ENCODE peak calls at places on chromosome 4, in eight cellular contexts. A is astrocyte of the spinal cord, T is cardiac muscle cell, E is AG04449, L is BE2C, W is GM12878, Y is HFF-Myc, R is IMR-90. M is an unnamed sample.

GRCh38 chr4:177405508-177405907 is 36.7 kb downstream of the AGA start:
- DNase-seq in L (no peak), A (no peak), W (no peak), E (no peak), R (no peak), T (no peak), Y (no peak), M (no peak)

GRCh38 chr4:128287159-128287870 is at the start of gene PGRMC2:
- DNase-seq in E (no peak), L (peak), R (peak), W (no peak), T (no peak), A (peak), Y (no peak), M (no peak)

GRCh38 chr4:66108898-66109297 is 438.6 kb upstream of the EPHA5 start:
- DNase-seq in A (no peak), R (no peak), E (no peak), L (no peak), T (no peak), W (no peak), Y (no peak), M (no peak)

GRCh38 chr4:15336410-15337184 is 91.2 kb upstream of the C1QTNF7 start:
- DNase-seq in R (peak), T (no peak), W (no peak), Y (peak), A (peak), E (peak), L (no peak), M (peak)

GRCh38 chr4:7637139-7637538 is 202.4 kb upstream of the PSAPL1 start:
- DNase-seq in Y (no peak), W (no peak), R (no peak), T (no peak), E (no peak), L (no peak), A (no peak), M (no peak)

GRCh38 chr4:188439641-188440311 is 300.5 kb downstream of the TRIML1 start:
- DNase-seq in L (peak), A (no peak), E (no peak), W (no peak), Y (no peak), R (peak), T (peak), M (peak)

GRCh38 chr4:76704133-76704881 is 193.6 kb downstream of the SOWAHB start:
- DNase-seq in A (peak), R (peak), W (no peak), T (no peak), Y (no peak), L (no peak), E (no peak), M (peak)

GRCh38 chr4:149005191-149005590 is 563.0 kb upstream of the NR3C2 start:
- DNase-seq in W (no peak), L (no peak), A (no peak), R (no peak), E (no peak), T (no peak), Y (no peak), M (no peak)

GRCh38 chr4:99653921-99654890 is 3.4 kb downstream of the C4orf54 start:
- DNase-seq in W (no peak), A (no peak), E (no peak), L (no peak), T (no peak), R (no peak), Y (no peak), M (no peak)

GRCh38 chr4:1031346-1031745 is 19.9 kb downstream of the FGFRL1 start:
- DNase-seq in T (no peak), L (no peak), Y (no peak), E (no peak), A (no peak), R (no peak), W (no peak), M (no peak)

GRCh38 chr4:85402371-85402770 is 72.6 kb upstream of the ARHGAP24 start:
- DNase-seq in L (no peak), Y (no peak), E (peak), R (peak), W (no peak), A (peak), T (no peak), M (peak)

GRCh38 chr4:104393649-104394048 is 101.0 kb downstream of the CXXC4 start:
- DNase-seq in W (no peak), E (no peak), Y (no peak), A (no peak), L (no peak), T (no peak), R (no peak), M (peak)

GRCh38 chr4:41620594-41621256 is 82.8 kb downstream of the LIMCH1 start:
- DNase-seq in E (no peak), A (no peak), L (peak), R (no peak), Y (no peak), W (no peak), T (no peak), M (no peak)

GRCh38 chr4:170374770-170375169 is 285.0 kb upstream of the AADAT start:
- DNase-seq in L (peak), R (no peak), A (no peak), W (no peak), Y (no peak), E (no peak), T (peak), M (peak)

GRCh38 chr4:34108456-34108855 is 2135.9 kb downstream of the ARAP2 start:
- DNase-seq in R (peak), T (no peak), Y (peak), A (peak), L (peak), E (peak), W (no peak), M (no peak)

GRCh38 chr4:95675623-95676022 is 126.8 kb upstream of the UNC5C start:
- DNase-seq in E (no peak), R (no peak), W (no peak), A (no peak), Y (no peak), T (no peak), L (no peak), M (no peak)

GRCh38 chr4:32917586-32917985 is 2197.4 kb downstream of the PCDH7 start:
- DNase-seq in Y (no peak), E (no peak), W (no peak), A (no peak), R (no peak), T (no peak), L (no peak), M (no peak)

GRCh38 chr4:8392591-8393190 is 47.8 kb downstream of the ACOX3 start:
- DNase-seq in E (no peak), L (no peak), R (peak), T (no peak), A (peak), Y (no peak), W (no peak), M (no peak)

GRCh38 chr4:8647626-8648025 is 55.1 kb downstream of the CPZ start:
- DNase-seq in Y (no peak), L (no peak), R (no peak), T (no peak), W (no peak), A (no peak), E (no peak), M (no peak)

GRCh38 chr4:18366762-18367358 is 345.3 kb upstream of the LCORL start:
- DNase-seq in R (peak), A (peak), E (no peak), L (peak), Y (no peak), T (peak), W (peak), M (peak)

GRCh38 chr4:108762559-108763225 is at the start of gene ETNPPL:
- DNase-seq in E (no peak), A (no peak), Y (no peak), L (peak), R (no peak), T (peak), W (no peak), M (no peak)

GRCh38 chr4:1521821-1522361 is 115.6 kb upstream of the NKX1-1 start:
- DNase-seq in A (no peak), E (no peak), L (peak), Y (no peak), R (no peak), W (no peak), T (no peak), M (no peak)

GRCh38 chr4:163941221-163941865 is 446.9 kb downstream of the TMA16 start:
- DNase-seq in L (no peak), Y (no peak), A (peak), E (no peak), R (no peak), T (no peak), W (no peak), M (peak)

GRCh38 chr4:125421547-125421946 is 106.8 kb downstream of the FAT4 start:
- DNase-seq in R (no peak), W (no peak), E (no peak), L (no peak), A (no peak), T (no peak), Y (no peak), M (no peak)

GRCh38 chr4:140943486-140943885 is 187.3 kb upstream of the TBC1D9 start:
- DNase-seq in L (no peak), R (peak), E (peak), T (no peak), Y (no peak), W (no peak), A (peak), M (no peak)

GRCh38 chr4:174689618-174690017 is 139.4 kb downstream of the GLRA3 start:
- DNase-seq in W (no peak), E (no peak), T (no peak), R (no peak), A (no peak), Y (no peak), L (no peak), M (no peak)

DNA sequence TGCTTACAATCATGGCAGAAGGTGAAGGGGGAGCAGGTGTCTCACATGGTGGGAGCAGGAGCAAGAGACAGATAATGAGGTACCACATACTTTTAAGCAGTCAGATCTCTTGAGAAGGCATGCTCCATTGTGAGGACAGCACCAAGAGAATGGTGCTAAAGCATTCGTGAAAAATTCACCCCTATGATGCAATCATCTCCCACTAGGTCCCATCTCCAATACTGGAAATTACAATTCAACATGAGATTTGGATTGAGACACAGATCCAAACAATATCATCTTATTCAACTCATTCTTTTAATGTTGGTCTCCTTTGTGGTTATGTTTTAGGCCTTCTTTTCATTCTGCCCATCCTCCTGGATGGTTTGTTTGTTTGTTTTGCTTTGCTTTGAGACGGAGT is 54.1 kb upstream of the PDLIM5 start:
- DNase-seq in W (no peak), T (no peak), R (no peak), L (no peak), E (no peak), A (no peak), Y (no peak), M (no peak)
- H3K4me3 ChIP-seq in W (no peak), T (no peak), R (no peak), L (no peak), E (no peak), A (no peak), Y (no peak), M (no peak)

GRCh38 chr4:87499415-87500106 is 29.6 kb downstream of the SPARCL1 start:
- DNase-seq in E (no peak), R (no peak), Y (no peak), A (no peak), W (no peak), T (no peak), L (no peak), M (no peak)

GRCh38 chr4:87498446-87498900 is 30.7 kb downstream of the SPARCL1 start:
- DNase-seq in W (no peak), T (no peak), L (no peak), R (peak), Y (no peak), E (no peak), A (peak), M (no peak)

GRCh38 chr4:87497586-87497985 is 31.6 kb downstream of the SPARCL1 start:
- DNase-seq in T (no peak), R (no peak), W (no peak), A (no peak), E (no peak), Y (no peak), L (no peak), M (no peak)

GRCh38 chr4:87500107-87500462 is 29.1 kb downstream of the SPARCL1 start:
- DNase-seq in A (no peak), W (no peak), T (no peak), R (no peak), Y (no peak), L (no peak), E (no peak), M (no peak)

DNA sequence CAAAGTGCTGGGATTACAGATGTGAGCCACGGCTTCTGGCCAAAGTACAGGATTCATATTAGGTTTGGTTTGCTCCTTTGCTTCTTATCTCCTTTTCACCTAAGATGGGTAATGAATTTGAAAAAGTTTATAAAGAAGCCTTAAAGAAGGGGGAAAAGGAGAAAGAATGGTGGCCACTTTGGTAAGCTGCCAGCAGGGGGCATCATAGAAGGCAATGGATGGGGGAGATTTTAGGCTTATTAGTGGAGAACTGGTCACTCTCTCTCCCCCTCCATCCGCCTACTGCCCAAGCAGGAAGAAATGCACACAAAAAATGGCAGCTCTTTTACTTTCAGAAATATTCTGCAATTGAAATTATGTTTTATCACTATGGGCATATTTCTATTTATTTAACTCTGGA is 32.0 kb downstream of the SPARCL1 start:
- DNase-seq in Y (no peak), L (no peak), R (no peak), T (no peak), W (no peak), E (no peak), A (no peak), M (no peak)
- TF ChIP-seq CTCF in Y (peak), L (peak), R (peak), T (peak), W (peak), E (no peak), A (peak), M (peak)

DNA sequence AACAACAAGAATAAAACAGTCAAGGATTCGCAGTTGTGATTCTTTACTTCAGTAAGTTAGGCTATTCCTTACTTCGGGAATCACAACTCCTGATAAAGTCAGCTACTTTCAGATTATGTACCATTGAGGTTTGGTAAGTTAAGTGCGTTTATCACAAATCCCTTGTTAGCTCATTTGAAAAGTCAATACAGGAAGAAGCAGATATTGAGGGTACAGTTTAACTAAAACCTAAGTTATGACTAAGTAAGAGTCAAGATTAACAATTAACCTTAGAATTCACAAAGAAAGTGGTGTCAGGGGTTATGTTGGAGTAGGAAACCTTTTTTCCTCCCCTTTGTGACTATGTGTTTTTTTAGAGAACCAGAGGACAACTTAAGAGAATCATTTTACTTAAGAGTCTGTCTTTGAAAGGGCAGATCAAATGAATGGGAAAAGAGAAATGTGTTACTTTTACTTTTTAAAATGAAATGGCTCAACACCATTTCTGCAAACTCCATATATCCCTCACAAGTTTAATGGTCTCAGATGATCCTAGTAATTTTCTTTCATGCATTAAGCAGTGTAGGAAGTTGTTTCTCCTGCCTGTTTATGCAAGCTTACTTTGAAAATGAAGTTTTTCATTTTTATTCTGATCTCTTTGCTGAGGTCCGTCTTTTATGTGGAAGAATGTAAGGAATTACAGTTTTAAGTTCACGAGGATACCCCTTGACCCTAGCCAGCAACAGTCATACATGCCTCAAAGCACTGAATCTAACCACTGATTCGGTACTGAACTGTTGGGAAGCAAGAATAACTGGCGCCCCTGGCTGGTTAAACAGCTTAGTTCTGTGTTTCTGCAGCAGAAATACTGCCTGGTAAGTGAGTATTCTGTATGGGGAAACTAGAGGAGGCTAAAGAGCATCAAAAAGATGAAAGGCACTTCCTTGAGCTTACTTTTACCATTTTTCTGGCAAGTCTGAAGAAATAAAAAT is 211.7 kb downstream of the SLC4A4 start:
- DNase-seq in R (peak), E (peak), Y (peak), A (peak), W (no peak), T (peak), L (no peak), M (peak)
- H3K4me3 ChIP-seq in R (no peak), E (no peak), Y (no peak), A (no peak), W (no peak), T (no peak), L (no peak), M (no peak)

DNA sequence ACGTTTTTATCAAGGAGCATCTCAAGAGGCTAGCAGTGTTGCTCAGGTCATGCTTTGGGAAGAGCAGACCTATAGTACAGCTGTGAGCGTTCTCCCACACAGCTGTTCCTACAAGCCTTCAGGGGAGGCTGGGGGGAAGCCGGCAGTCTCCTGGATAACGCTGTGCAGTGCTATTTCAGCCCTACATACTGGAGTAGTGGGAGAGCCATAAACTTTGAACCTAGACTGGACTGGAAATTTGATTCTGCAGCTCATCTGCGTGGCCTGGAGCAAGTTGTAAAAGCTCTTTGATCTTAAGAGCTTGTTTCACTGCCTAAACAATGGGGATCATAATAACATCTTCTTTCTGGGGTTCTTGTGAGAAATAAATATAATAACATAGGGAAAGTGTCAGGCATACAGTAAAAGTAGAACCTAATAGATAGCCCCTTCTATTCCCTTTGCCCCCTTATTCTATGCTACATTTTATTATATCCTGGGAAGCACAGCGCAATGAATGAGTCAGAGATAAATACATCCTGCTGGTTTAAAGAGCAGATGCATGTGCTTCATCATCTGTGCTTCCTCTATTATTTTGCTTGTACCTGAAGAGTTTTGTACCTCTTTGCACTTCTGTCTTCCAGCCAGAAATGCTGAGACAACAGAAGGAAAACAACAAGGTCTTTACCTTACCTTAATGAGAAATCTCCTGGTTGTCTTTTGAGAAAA is 14.7 kb upstream of the AMBN start:
- DNase-seq in L (no peak), Y (no peak), T (no peak), A (no peak), W (no peak), E (no peak), R (no peak), M (peak)
- TF ChIP-seq CTCF in L (no peak), Y (no peak), T (no peak), A (no peak), W (no peak), E (no peak), R (no peak), M (no peak)

GRCh38 chr4:171813195-171813955 is at the start of gene GALNTL6:
- DNase-seq in L (peak), W (no peak), Y (no peak), T (peak), E (no peak), R (no peak), A (peak), M (peak)
- H3K4me3 ChIP-seq in L (peak), W (peak), Y (peak), T (peak), E (peak), R (peak), A (peak), M (peak)

DNA sequence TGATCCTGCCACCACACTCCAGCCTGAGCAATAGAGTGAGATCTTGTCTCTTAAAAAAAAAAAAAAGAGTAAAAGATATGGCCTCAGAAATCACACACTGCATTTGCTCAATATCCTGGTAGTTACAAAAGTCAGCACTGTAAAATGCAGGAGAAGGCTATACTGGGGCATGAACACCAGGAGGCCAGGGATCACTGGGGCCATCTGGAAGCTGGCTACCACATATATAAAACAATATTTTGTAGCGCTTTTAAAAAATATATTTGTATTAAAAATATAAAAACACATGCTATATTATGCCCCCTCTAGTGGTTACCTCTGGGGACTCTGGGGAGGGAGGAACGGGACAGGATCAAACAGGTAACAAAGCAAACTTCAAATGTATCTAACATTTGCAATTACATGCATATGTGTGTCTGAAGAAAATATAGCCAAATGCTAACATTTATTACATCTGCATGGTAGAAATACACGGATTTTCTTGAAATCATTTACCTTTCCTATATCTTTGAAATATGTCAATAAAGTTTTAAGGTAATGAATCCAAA is 4.0 kb downstream of the C4orf46 start:
- DNase-seq in T (peak), R (peak), W (no peak), L (peak), E (no peak), A (no peak), Y (peak), M (peak)
- TF ChIP-seq CTCF in T (peak), R (peak), W (peak), L (peak), E (peak), A (peak), Y (peak), M (peak)

DNA sequence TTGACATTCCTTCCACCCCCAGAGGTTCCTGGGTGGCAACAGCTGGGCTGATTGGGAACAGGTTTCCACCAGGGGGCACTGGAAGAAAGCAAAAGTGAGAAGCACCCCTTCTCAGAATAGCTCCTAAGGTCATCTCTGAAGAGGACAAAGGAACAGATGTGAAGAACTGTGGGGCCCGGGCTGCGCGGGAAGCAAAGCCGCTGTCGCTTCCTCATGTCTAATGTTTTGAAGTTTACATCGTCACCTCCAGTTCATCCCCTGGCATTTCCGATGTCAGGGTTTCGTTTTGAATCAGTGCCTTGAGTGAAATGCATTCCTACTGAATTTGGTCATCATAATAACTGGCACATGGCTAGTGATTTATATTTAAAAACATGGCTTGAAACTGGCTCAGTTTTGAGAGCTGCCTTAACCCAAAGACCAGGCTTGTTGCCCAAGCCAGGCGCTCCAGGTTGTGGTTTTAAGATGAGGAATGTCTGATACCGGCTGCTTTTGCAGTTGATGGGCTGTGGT is 6.1 kb downstream of the TXK start:
- DNase-seq in R (peak), L (peak), T (peak), W (peak), Y (peak), E (peak), A (peak), M (peak)
- H3K4me3 ChIP-seq in R (no peak), L (no peak), T (no peak), W (no peak), Y (no peak), E (peak), A (no peak), M (no peak)

M was measured in epithelial cell of esophagus.